ENCODE peak calls at places on chromosomes 6 and 20, in seven cellular contexts. S, H, A, N, Q, K and M are unnamed samples.

GRCh38 chr6:132218063-132218696 is 183.1 kb downstream of the MOXD1 start:
- DNase-seq in S (no peak), N (peak), A (no peak), Q (no peak), K (no peak), H (no peak), M (peak)

GRCh38 chr6:147180926-147181325 is 23.3 kb upstream of the STXBP5 start:
- DNase-seq in Q (no peak), S (no peak), H (no peak), N (no peak), K (no peak), A (no peak), M (no peak)

GRCh38 chr6:24867104-24867703 is 68.5 kb upstream of the ARMH2 start:
- DNase-seq in A (no peak), N (no peak), H (no peak), K (no peak), S (no peak), Q (no peak), M (no peak)

GRCh38 chr6:21972516-21972915 is 324.3 kb downstream of the PRL start:
- DNase-seq in S (no peak), A (no peak), K (peak), H (no peak), Q (no peak), N (no peak), M (no peak)

GRCh38 chr20:19497064-19497463 is 261.0 kb upstream of the RIN2 start:
- DNase-seq in N (peak), Q (no peak), S (no peak), H (no peak), A (peak), K (no peak), M (no peak)

GRCh38 chr20:18513208-18513607 is 5.5 kb downstream of the SEC23B start:
- DNase-seq in N (no peak), A (no peak), K (no peak), H (no peak), S (no peak), Q (no peak), M (no peak)

GRCh38 chr20:37282558-37282957 is 6.9 kb upstream of the MANBAL start:
- DNase-seq in K (peak), A (peak), N (peak), S (no peak), Q (no peak), H (no peak), M (no peak)

GRCh38 chr6:50922579-50923525 is 104.2 kb downstream of the TFAP2B start:
- DNase-seq in Q (no peak), N (no peak), H (no peak), A (peak), K (no peak), S (no peak), M (peak)

GRCh38 chr20:42652261-42652660 is 537.4 kb downstream of the PTPRT start:
- DNase-seq in H (no peak), S (no peak), N (peak), Q (no peak), K (peak), A (no peak), M (no peak)

GRCh38 chr20:62147125-62147524 is 3.6 kb downstream of the SS18L1 start:
- DNase-seq in Q (no peak), N (no peak), S (no peak), H (no peak), K (no peak), A (no peak), M (no peak)

GRCh38 chr20:17161661-17162410 is 65.0 kb upstream of the PCSK2 start:
- DNase-seq in K (no peak), S (no peak), Q (no peak), A (no peak), N (no peak), H (no peak), M (no peak)

GRCh38 chr6:81820979-81821378 is 68.5 kb upstream of the TENT5A start:
- DNase-seq in A (peak), H (no peak), Q (no peak), S (no peak), N (no peak), K (no peak), M (no peak)

GRCh38 chr6:90936286-90936685 is 349.4 kb upstream of the MAP3K7 start:
- DNase-seq in N (no peak), S (no peak), Q (no peak), H (no peak), K (peak), A (no peak), M (no peak)

GRCh38 chr6:45423901-45424627 is 46.3 kb upstream of the SUPT3H start:
- DNase-seq in S (peak), Q (peak), A (no peak), H (no peak), N (no peak), K (peak), M (no peak)

GRCh38 chr6:43092635-43093034 is 16.5 kb downstream of the PTK7 start:
- DNase-seq in S (no peak), K (no peak), H (no peak), Q (no peak), N (no peak), A (no peak), M (no peak)

GRCh38 chr20:34022843-34023234 is 29.1 kb downstream of the RALY start:
- DNase-seq in S (no peak), Q (no peak), N (no peak), H (no peak), A (no peak), K (no peak), M (no peak)

GRCh38 chr20:34029415-34029814 is 35.7 kb downstream of the RALY start:
- DNase-seq in A (no peak), S (no peak), Q (no peak), H (no peak), N (no peak), K (no peak), M (no peak)

GRCh38 chr20:34024733-34025351 is 31.1 kb downstream of the RALY start:
- DNase-seq in H (no peak), S (no peak), Q (no peak), A (no peak), K (no peak), N (no peak), M (no peak)

GRCh38 chr20:34022154-34022842 is 28.6 kb downstream of the RALY start:
- DNase-seq in K (peak), A (no peak), H (no peak), Q (no peak), N (peak), S (no peak), M (peak)

GRCh38 chr20:34023937-34024732 is 30.4 kb downstream of the RALY start:
- DNase-seq in A (no peak), H (no peak), S (no peak), Q (no peak), N (no peak), K (no peak), M (no peak)
- H3K9ac ChIP-seq in A (no peak), H (no peak), S (no peak), Q (no peak), N (no peak), K (no peak), M (no peak)

GRCh38 chr6:169921853-169922779 is 170.7 kb downstream of the ERMARD start:
- DNase-seq in A (no peak), S (no peak), K (no peak), Q (no peak), N (no peak), H (no peak), M (no peak)
- H3K9ac ChIP-seq in A (no peak), S (no peak), K (no peak), Q (no peak), N (no peak), H (no peak), M (no peak)

GRCh38 chr6:155042983-155043382 is 47.9 kb downstream of the TIAM2 start:
- DNase-seq in N (no peak), H (no peak), S (no peak), Q (no peak), K (no peak), A (no peak), M (no peak)

GRCh38 chr6:155038527-155038926 is 43.4 kb downstream of the TIAM2 start:
- DNase-seq in A (no peak), H (no peak), K (no peak), S (no peak), Q (no peak), N (no peak), M (no peak)

GRCh38 chr6:155041781-155042279 is 46.7 kb downstream of the TIAM2 start:
- DNase-seq in N (no peak), Q (no peak), A (no peak), H (no peak), K (no peak), S (no peak), M (peak)

GRCh38 chr6:155040154-155040553 is 45.0 kb downstream of the TIAM2 start:
- DNase-seq in S (peak), A (no peak), N (no peak), Q (peak), K (no peak), H (peak), M (no peak)

GRCh38 chr6:155040946-155041345 is 45.8 kb downstream of the TIAM2 start:
- DNase-seq in K (no peak), H (no peak), S (peak), N (no peak), A (no peak), Q (no peak), M (no peak)
- H3K9ac ChIP-seq in K (no peak), H (no peak), S (no peak), N (no peak), A (no peak), Q (no peak), M (no peak)

GRCh38 chr6:2766767-2767314 is 1.6 kb downstream of the WRNIP1 start:
- DNase-seq in H (no peak), S (no peak), N (peak), A (no peak), K (no peak), Q (no peak), M (no peak)

GRCh38 chr6:2767327-2767985 is 2.3 kb downstream of the WRNIP1 start:
- DNase-seq in A (no peak), H (no peak), S (no peak), K (no peak), Q (no peak), N (peak), M (peak)

GRCh38 chr6:2768125-2768524 is 2.9 kb downstream of the WRNIP1 start:
- DNase-seq in N (no peak), S (no peak), A (no peak), K (no peak), Q (no peak), H (no peak), M (peak)

GRCh38 chr6:2770171-2770570 is 5.0 kb downstream of the WRNIP1 start:
- DNase-seq in A (no peak), Q (no peak), H (no peak), N (no peak), S (no peak), K (no peak), M (peak)

DNA sequence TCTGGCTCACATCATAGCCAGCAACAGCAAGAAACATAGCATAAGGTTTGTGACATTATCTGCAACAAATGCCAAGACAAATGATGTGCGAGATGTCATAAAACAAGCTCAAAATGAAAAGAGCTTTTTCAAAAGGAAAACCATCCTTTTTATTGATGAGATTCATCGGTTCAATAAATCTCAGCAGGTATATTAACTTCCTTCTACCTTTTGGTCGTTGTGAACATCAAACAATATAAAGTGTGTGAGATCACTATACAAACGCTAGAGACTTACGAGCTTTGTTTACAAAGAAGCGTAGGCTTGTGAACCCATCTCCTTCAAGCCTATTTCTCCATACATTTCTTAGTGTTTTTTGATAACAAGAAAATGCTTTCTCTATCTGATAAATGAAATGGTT is 3.5 kb downstream of the WRNIP1 start:
- DNase-seq in A (no peak), H (no peak), K (no peak), S (no peak), N (no peak), Q (no peak), M (peak)
- H3K9ac ChIP-seq in A (no peak), H (no peak), K (no peak), S (no peak), N (peak), Q (no peak), M (peak)

DNA sequence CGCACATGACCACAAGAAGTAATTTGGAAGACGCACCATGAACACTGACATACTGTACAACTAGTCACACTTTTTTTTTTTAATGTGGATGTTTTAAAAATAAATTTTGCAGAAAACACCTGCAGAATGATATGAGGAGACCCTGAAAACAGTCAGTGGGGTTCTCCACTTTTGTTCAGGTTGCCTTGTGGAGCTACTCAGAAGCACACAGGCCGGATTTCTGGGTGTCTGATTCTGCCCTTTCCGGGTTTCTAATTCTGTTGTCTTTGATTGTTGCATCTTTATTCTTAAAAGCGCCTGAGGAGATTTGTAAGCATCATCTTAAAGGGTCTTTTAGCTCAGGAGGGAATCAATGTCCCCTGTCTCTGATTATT is 74.5 kb downstream of the SSR1 start:
- DNase-seq in K (no peak), S (no peak), Q (no peak), N (no peak), H (no peak), A (no peak), M (no peak)
- H3K9ac ChIP-seq in K (no peak), S (no peak), Q (no peak), N (no peak), H (no peak), A (no peak), M (no peak)